ENCODE peak calls at places on chromosomes 12 and 14, in five cellular contexts. One of them, this sample, is unnamed.

GRCh38 chr14:95256011-95256775 is 63.5 kb downstream of the CLMN start:
- DNase-seq in neural crest cell: no peak
- DNase-seq in esophagus squamous epithelium: no peak
- DNase-seq in astrocyte: no peak
- DNase-seq in stomach: no peak
- DNase-seq in this sample: no peak

GRCh38 chr12:55652352-55652751 is 15.7 kb downstream of the OR10P1 start:
- DNase-seq in neural crest cell: no peak
- DNase-seq in esophagus squamous epithelium: no peak
- DNase-seq in astrocyte: no peak
- DNase-seq in stomach: no peak
- DNase-seq in this sample: no peak

GRCh38 chr14:96486705-96487104 is 15.5 kb upstream of the PAPOLA start:
- DNase-seq in neural crest cell: no peak
- DNase-seq in esophagus squamous epithelium: no peak
- DNase-seq in astrocyte: no peak
- DNase-seq in stomach: no peak
- DNase-seq in this sample: peak

GRCh38 chr14:51677276-51677675 is 25.6 kb downstream of the FRMD6 start:
- DNase-seq in neural crest cell: no peak
- DNase-seq in esophagus squamous epithelium: no peak
- DNase-seq in astrocyte: peak
- DNase-seq in stomach: no peak
- DNase-seq in this sample: no peak

GRCh38 chr12:50572275-50572674 is 67.5 kb downstream of the DIP2B start:
- DNase-seq in neural crest cell: no peak
- DNase-seq in esophagus squamous epithelium: no peak
- DNase-seq in astrocyte: peak
- DNase-seq in stomach: no peak
- DNase-seq in this sample: no peak

GRCh38 chr12:25653487-25654175 is 100.5 kb upstream of the LMNTD1 start:
- DNase-seq in neural crest cell: no peak
- DNase-seq in esophagus squamous epithelium: no peak
- DNase-seq in astrocyte: no peak
- DNase-seq in stomach: no peak
- DNase-seq in this sample: no peak

GRCh38 chr12:111645433-111645832 is 40.3 kb downstream of the BRAP start:
- DNase-seq in neural crest cell: no peak
- DNase-seq in esophagus squamous epithelium: no peak
- DNase-seq in astrocyte: peak
- DNase-seq in stomach: no peak
- DNase-seq in this sample: no peak

GRCh38 chr12:116687888-116688287 is 50.0 kb downstream of the SPRING1 start:
- DNase-seq in neural crest cell: peak
- DNase-seq in esophagus squamous epithelium: no peak
- DNase-seq in astrocyte: no peak
- DNase-seq in stomach: no peak
- DNase-seq in this sample: peak

GRCh38 chr12:48054955-48055821 is 50.7 kb downstream of the SENP1 start:
- DNase-seq in neural crest cell: no peak
- DNase-seq in esophagus squamous epithelium: no peak
- DNase-seq in astrocyte: no peak
- DNase-seq in stomach: no peak
- DNase-seq in this sample: no peak

GRCh38 chr12:11724888-11725310 is 75.4 kb downstream of the ETV6 start:
- DNase-seq in neural crest cell: no peak
- DNase-seq in esophagus squamous epithelium: no peak
- DNase-seq in astrocyte: peak
- DNase-seq in stomach: no peak
- DNase-seq in this sample: no peak

GRCh38 chr12:89882051-89882450 is 173.4 kb upstream of the ATP2B1 start:
- DNase-seq in neural crest cell: no peak
- DNase-seq in esophagus squamous epithelium: no peak
- DNase-seq in astrocyte: peak
- DNase-seq in stomach: no peak
- DNase-seq in this sample: peak

GRCh38 chr12:107558141-107558815 is 127.3 kb upstream of the PWP1 start:
- DNase-seq in neural crest cell: no peak
- DNase-seq in esophagus squamous epithelium: no peak
- DNase-seq in astrocyte: no peak
- DNase-seq in stomach: no peak
- DNase-seq in this sample: no peak

GRCh38 chr14:21093018-21093417 is 5.4 kb downstream of the ZNF219 start:
- DNase-seq in neural crest cell: no peak
- DNase-seq in esophagus squamous epithelium: no peak
- DNase-seq in astrocyte: no peak
- DNase-seq in stomach: no peak
- DNase-seq in this sample: no peak

GRCh38 chr12:48813464-48814312 is 4.6 kb upstream of the CACNB3 start:
- DNase-seq in neural crest cell: no peak
- DNase-seq in esophagus squamous epithelium: no peak
- DNase-seq in astrocyte: peak
- DNase-seq in stomach: no peak
- DNase-seq in this sample: no peak

GRCh38 chr12:98580695-98581094 is 12.8 kb upstream of the SLC25A3 start:
- DNase-seq in neural crest cell: no peak
- DNase-seq in esophagus squamous epithelium: no peak
- DNase-seq in astrocyte: no peak
- DNase-seq in stomach: no peak
- DNase-seq in this sample: no peak

GRCh38 chr12:13880613-13881012 is 100.8 kb downstream of the GRIN2B start:
- DNase-seq in neural crest cell: no peak
- DNase-seq in esophagus squamous epithelium: no peak
- DNase-seq in astrocyte: no peak
- DNase-seq in stomach: no peak
- DNase-seq in this sample: no peak

GRCh38 chr12:7075518-7075917 is 15.0 kb downstream of the C1S start:
- DNase-seq in neural crest cell: no peak
- DNase-seq in esophagus squamous epithelium: no peak
- DNase-seq in astrocyte: no peak
- DNase-seq in stomach: no peak
- DNase-seq in this sample: no peak

GRCh38 chr14:65753061-65753460 is 340.5 kb downstream of the FUT8 start:
- DNase-seq in neural crest cell: no peak
- DNase-seq in esophagus squamous epithelium: no peak
- DNase-seq in astrocyte: no peak
- DNase-seq in stomach: no peak
- DNase-seq in this sample: no peak

GRCh38 chr14:75497191-75497590 is 25.1 kb upstream of the BATF start:
- DNase-seq in neural crest cell: no peak
- DNase-seq in esophagus squamous epithelium: no peak
- DNase-seq in astrocyte: no peak
- DNase-seq in stomach: no peak
- DNase-seq in this sample: peak

GRCh38 chr12:53300187-53300586 is 692 bp downstream of the MYG1 start:
- DNase-seq in neural crest cell: no peak
- DNase-seq in esophagus squamous epithelium: no peak
- DNase-seq in astrocyte: peak
- DNase-seq in stomach: no peak
- DNase-seq in this sample: no peak

GRCh38 chr12:60494249-60494648 is 898.4 kb downstream of the SLC16A7 start:
- DNase-seq in neural crest cell: no peak
- DNase-seq in esophagus squamous epithelium: no peak
- DNase-seq in astrocyte: peak
- DNase-seq in stomach: no peak
- DNase-seq in this sample: no peak

GRCh38 chr12:64181504-64182291 is 40.4 kb downstream of the KICS2 start:
- DNase-seq in neural crest cell: peak
- DNase-seq in esophagus squamous epithelium: no peak
- DNase-seq in astrocyte: peak
- DNase-seq in stomach: peak
- DNase-seq in this sample: no peak

GRCh38 chr14:104548802-104549535 is 30.6 kb upstream of the C14orf180 start:
- DNase-seq in neural crest cell: no peak
- DNase-seq in esophagus squamous epithelium: no peak
- DNase-seq in astrocyte: no peak
- DNase-seq in stomach: no peak
- DNase-seq in this sample: no peak

GRCh38 chr12:68780731-68781130 is 27.2 kb upstream of the MDM2 start:
- DNase-seq in neural crest cell: no peak
- DNase-seq in esophagus squamous epithelium: no peak
- DNase-seq in astrocyte: no peak
- DNase-seq in stomach: no peak
- DNase-seq in this sample: no peak

GRCh38 chr12:25034676-25035075 is 85.8 kb upstream of the BCAT1 start:
- DNase-seq in neural crest cell: no peak
- DNase-seq in esophagus squamous epithelium: no peak
- DNase-seq in astrocyte: no peak
- DNase-seq in stomach: no peak
- DNase-seq in this sample: no peak

GRCh38 chr12:96906849-96907664 is at the start of gene NEDD1:
- DNase-seq in neural crest cell: peak
- DNase-seq in esophagus squamous epithelium: no peak
- DNase-seq in astrocyte: peak
- DNase-seq in stomach: peak
- DNase-seq in this sample: peak
- TF ChIP-seq CTCF in neural crest cell: no peak
- TF ChIP-seq CTCF in esophagus squamous epithelium: no peak
- TF ChIP-seq CTCF in astrocyte: no peak
- TF ChIP-seq CTCF in stomach: no peak
- TF ChIP-seq CTCF in this sample: no peak

DNA sequence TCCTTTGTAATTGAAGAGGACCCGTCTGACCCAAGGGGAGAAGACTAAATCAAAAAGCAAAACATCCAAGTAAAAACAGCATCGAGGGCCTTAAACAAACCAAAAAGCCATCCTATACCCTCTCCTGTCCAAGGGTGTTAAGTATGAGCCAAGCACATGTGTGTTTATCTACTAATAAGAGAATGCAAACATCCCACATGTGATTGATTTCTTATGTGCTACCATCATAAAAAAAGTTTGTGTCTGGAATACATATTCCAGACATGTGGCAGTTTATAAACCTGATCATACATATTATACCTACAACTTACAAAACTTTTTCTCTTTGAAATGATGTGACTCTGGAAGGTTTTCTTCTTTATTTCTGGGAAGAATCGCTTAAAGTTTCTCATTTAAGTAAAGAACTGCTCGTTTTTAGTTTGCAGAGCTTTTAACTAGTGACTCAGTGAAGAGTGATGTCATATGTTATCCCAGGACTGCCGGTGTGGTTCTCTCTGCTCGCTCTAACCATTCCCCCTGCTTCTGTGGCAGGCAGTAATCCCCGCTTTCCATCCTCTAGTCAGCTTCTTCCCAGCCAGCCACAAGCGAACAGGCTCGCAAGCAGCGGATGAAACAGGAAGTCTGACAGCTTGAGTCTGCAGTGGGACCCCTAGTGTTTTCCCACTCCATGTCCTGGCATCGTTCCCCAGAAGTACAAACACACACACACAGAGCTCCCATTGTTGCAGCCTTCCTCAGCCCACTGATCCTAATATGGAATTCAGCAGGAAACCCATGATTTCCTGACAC is 431 bp upstream of the RHOJ start:
- DNase-seq in neural crest cell: peak
- DNase-seq in esophagus squamous epithelium: peak
- DNase-seq in astrocyte: peak
- DNase-seq in stomach: peak
- DNase-seq in this sample: no peak
- TF ChIP-seq CTCF in neural crest cell: peak
- TF ChIP-seq CTCF in esophagus squamous epithelium: peak
- TF ChIP-seq CTCF in astrocyte: peak
- TF ChIP-seq CTCF in stomach: no peak
- TF ChIP-seq CTCF in this sample: no peak

DNA sequence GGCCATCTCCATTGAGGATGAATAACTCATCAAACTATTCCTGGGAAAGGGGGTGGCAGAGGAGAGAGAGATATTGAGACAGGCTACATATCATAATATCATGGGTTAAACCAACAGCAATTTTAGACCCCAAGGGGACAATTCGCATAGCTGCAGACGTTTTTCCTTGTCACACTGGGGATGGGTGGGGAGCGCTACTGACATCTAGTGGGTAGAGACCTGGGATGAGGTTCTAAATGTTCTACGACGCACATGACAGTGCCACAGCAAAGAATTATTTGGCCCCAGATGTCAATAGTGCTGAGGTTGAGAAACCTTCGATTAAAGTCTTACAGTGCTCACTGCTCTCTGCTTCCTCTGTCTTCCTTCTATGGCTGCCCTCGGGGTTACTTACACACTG is 425.6 kb downstream of the NRXN3 start:
- DNase-seq in neural crest cell: peak
- DNase-seq in esophagus squamous epithelium: no peak
- DNase-seq in astrocyte: no peak
- DNase-seq in stomach: no peak
- DNase-seq in this sample: no peak
- TF ChIP-seq CTCF in neural crest cell: peak
- TF ChIP-seq CTCF in esophagus squamous epithelium: no peak
- TF ChIP-seq CTCF in astrocyte: peak
- TF ChIP-seq CTCF in stomach: no peak
- TF ChIP-seq CTCF in this sample: peak

GRCh38 chr12:86660488-86661171 is 404.4 kb upstream of the MGAT4C start:
- DNase-seq in neural crest cell: no peak
- DNase-seq in esophagus squamous epithelium: no peak
- DNase-seq in astrocyte: peak
- DNase-seq in stomach: no peak
- DNase-seq in this sample: no peak

GRCh38 chr12:86663691-86664090 is 407.5 kb upstream of the MGAT4C start:
- DNase-seq in neural crest cell: no peak
- DNase-seq in esophagus squamous epithelium: no peak
- DNase-seq in astrocyte: peak
- DNase-seq in stomach: no peak
- DNase-seq in this sample: no peak

GRCh38 chr12:86662464-86662863 is 406.3 kb upstream of the MGAT4C start:
- DNase-seq in neural crest cell: no peak
- DNase-seq in esophagus squamous epithelium: no peak
- DNase-seq in astrocyte: no peak
- DNase-seq in stomach: no peak
- DNase-seq in this sample: no peak

GRCh38 chr12:86666311-86666710 is 410.1 kb upstream of the MGAT4C start:
- DNase-seq in neural crest cell: no peak
- DNase-seq in esophagus squamous epithelium: no peak
- DNase-seq in astrocyte: no peak
- DNase-seq in stomach: no peak
- DNase-seq in this sample: no peak

GRCh38 chr12:86663173-86663572 is 407.0 kb upstream of the MGAT4C start:
- DNase-seq in neural crest cell: no peak
- DNase-seq in esophagus squamous epithelium: no peak
- DNase-seq in astrocyte: no peak
- DNase-seq in stomach: no peak
- DNase-seq in this sample: no peak
- TF ChIP-seq CTCF in neural crest cell: no peak
- TF ChIP-seq CTCF in esophagus squamous epithelium: no peak
- TF ChIP-seq CTCF in astrocyte: no peak
- TF ChIP-seq CTCF in stomach: no peak
- TF ChIP-seq CTCF in this sample: no peak

DNA sequence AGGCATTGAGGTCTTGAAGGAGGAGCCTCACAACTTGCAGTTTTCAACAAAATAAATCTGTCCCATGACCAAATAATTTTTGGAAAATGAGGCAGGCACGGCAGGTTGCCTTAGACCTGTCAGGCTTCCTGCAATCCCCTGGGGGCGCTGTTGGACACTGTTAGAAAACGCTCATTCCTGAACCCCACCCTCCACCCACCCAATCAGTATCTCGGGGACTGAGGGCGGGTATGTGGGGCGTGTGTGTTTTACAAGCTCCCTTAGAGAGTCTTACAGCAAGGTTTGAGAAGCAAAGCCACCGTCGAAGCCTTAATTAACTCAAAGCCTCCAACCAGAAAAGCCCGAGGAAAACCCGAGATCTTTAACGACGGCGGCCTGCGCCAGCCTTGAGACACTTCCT is 122.8 kb downstream of the GLT1D1 start:
- DNase-seq in neural crest cell: peak
- DNase-seq in esophagus squamous epithelium: no peak
- DNase-seq in astrocyte: no peak
- DNase-seq in stomach: no peak
- DNase-seq in this sample: no peak
- TF ChIP-seq CTCF in neural crest cell: peak
- TF ChIP-seq CTCF in esophagus squamous epithelium: peak
- TF ChIP-seq CTCF in astrocyte: no peak
- TF ChIP-seq CTCF in stomach: peak
- TF ChIP-seq CTCF in this sample: peak

This sample was measured in GM10248.